ENCODE peak calls at places on chromosomes 6 and 20, in five cellular contexts. One of them, this sample, is unnamed.

GRCh38 chr20:25549172-25549865 is 36.0 kb downstream of the NINL start:
- DNase-seq in AG09309: no peak
- DNase-seq in dorsolateral prefrontal cortex: no peak
- DNase-seq in ascending aorta: no peak
- DNase-seq in heart right ventricle: no peak
- DNase-seq in this sample: no peak

GRCh38 chr6:14147891-14148290 is 30.3 kb downstream of the CD83 start:
- DNase-seq in AG09309: no peak
- DNase-seq in dorsolateral prefrontal cortex: no peak
- DNase-seq in ascending aorta: no peak
- DNase-seq in heart right ventricle: no peak
- DNase-seq in this sample: no peak

GRCh38 chr20:37265152-37265551 is 3.5 kb upstream of the GHRH start:
- DNase-seq in AG09309: no peak
- DNase-seq in dorsolateral prefrontal cortex: no peak
- DNase-seq in ascending aorta: no peak
- DNase-seq in heart right ventricle: no peak
- DNase-seq in this sample: no peak

GRCh38 chr20:39849664-39850063 is 839.4 kb downstream of the MAFB start:
- DNase-seq in AG09309: peak
- DNase-seq in dorsolateral prefrontal cortex: peak
- DNase-seq in ascending aorta: peak
- DNase-seq in heart right ventricle: peak
- DNase-seq in this sample: peak

GRCh38 chr6:158536891-158537798 is 22.7 kb upstream of the TMEM181 start:
- DNase-seq in AG09309: no peak
- DNase-seq in dorsolateral prefrontal cortex: peak
- DNase-seq in ascending aorta: no peak
- DNase-seq in heart right ventricle: no peak
- DNase-seq in this sample: no peak

GRCh38 chr20:17228624-17229061 is 1.8 kb downstream of the PCSK2 start:
- DNase-seq in AG09309: no peak
- DNase-seq in dorsolateral prefrontal cortex: peak
- DNase-seq in ascending aorta: no peak
- DNase-seq in heart right ventricle: no peak
- DNase-seq in this sample: no peak

GRCh38 chr6:39849764-39850163 is 57.6 kb downstream of the DAAM2 start:
- DNase-seq in AG09309: no peak
- DNase-seq in dorsolateral prefrontal cortex: no peak
- DNase-seq in ascending aorta: no peak
- DNase-seq in heart right ventricle: no peak
- DNase-seq in this sample: no peak

GRCh38 chr20:12068146-12068545 is 150.5 kb downstream of the BTBD3 start:
- DNase-seq in AG09309: no peak
- DNase-seq in dorsolateral prefrontal cortex: no peak
- DNase-seq in ascending aorta: no peak
- DNase-seq in heart right ventricle: no peak
- DNase-seq in this sample: no peak

GRCh38 chr6:624979-625378 is 31.9 kb downstream of the HUS1B start:
- DNase-seq in AG09309: no peak
- DNase-seq in dorsolateral prefrontal cortex: no peak
- DNase-seq in ascending aorta: no peak
- DNase-seq in heart right ventricle: no peak
- DNase-seq in this sample: peak

GRCh38 chr20:6122111-6122872 is 538 bp downstream of the FERMT1 start:
- DNase-seq in AG09309: no peak
- DNase-seq in dorsolateral prefrontal cortex: no peak
- DNase-seq in ascending aorta: no peak
- DNase-seq in heart right ventricle: no peak
- DNase-seq in this sample: no peak

GRCh38 chr6:6656287-6656686 is 67.8 kb downstream of the LY86 start:
- DNase-seq in AG09309: no peak
- DNase-seq in dorsolateral prefrontal cortex: no peak
- DNase-seq in ascending aorta: no peak
- DNase-seq in heart right ventricle: peak
- DNase-seq in this sample: no peak

GRCh38 chr20:48722737-48723191 is 105.0 kb downstream of the PREX1 start:
- DNase-seq in AG09309: no peak
- DNase-seq in dorsolateral prefrontal cortex: no peak
- DNase-seq in ascending aorta: peak
- DNase-seq in heart right ventricle: no peak
- DNase-seq in this sample: no peak

GRCh38 chr20:5719861-5720401 is 30.3 kb upstream of the SHLD1 start:
- DNase-seq in AG09309: no peak
- DNase-seq in dorsolateral prefrontal cortex: no peak
- DNase-seq in ascending aorta: no peak
- DNase-seq in heart right ventricle: no peak
- DNase-seq in this sample: no peak

GRCh38 chr6:116265081-116265829 is 11.4 kb upstream of the TSPYL4 start:
- DNase-seq in AG09309: no peak
- DNase-seq in dorsolateral prefrontal cortex: no peak
- DNase-seq in ascending aorta: no peak
- DNase-seq in heart right ventricle: no peak
- DNase-seq in this sample: no peak

DNA sequence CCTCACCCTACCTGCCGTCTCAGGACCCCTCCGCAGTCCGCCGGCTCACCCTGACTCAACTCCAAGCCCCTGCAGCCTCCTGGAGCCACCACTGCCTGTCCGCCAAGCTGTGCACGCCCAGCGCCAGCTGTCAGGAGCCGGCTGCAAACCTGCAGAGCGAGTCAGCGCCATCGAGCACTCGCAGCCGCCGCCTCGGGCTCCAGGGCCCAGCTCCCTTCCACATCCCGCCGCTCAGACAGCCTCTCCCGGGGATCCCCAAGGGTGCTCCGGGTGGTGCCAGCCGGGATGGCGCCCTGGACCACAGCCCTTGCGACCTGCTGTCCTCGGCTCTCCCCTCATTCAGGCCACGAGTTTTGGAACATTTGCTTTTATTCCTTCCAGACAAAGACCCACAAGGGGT is 4.2 kb downstream of the TNNC2 start:
- DNase-seq in AG09309: no peak
- DNase-seq in dorsolateral prefrontal cortex: no peak
- DNase-seq in ascending aorta: no peak
- DNase-seq in heart right ventricle: no peak
- DNase-seq in this sample: no peak
- TF ChIP-seq CTCF in AG09309: no peak
- TF ChIP-seq CTCF in dorsolateral prefrontal cortex: no peak
- TF ChIP-seq CTCF in ascending aorta: no peak
- TF ChIP-seq CTCF in heart right ventricle: no peak
- TF ChIP-seq CTCF in this sample: no peak

GRCh38 chr6:3910264-3910663 is 61.1 kb downstream of the FAM50B start:
- DNase-seq in AG09309: no peak
- DNase-seq in dorsolateral prefrontal cortex: no peak
- DNase-seq in ascending aorta: peak
- DNase-seq in heart right ventricle: no peak
- DNase-seq in this sample: no peak

GRCh38 chr6:3911614-3912336 is 62.6 kb downstream of the FAM50B start:
- DNase-seq in AG09309: peak
- DNase-seq in dorsolateral prefrontal cortex: no peak
- DNase-seq in ascending aorta: peak
- DNase-seq in heart right ventricle: peak
- DNase-seq in this sample: peak

GRCh38 chr6:3912366-3913076 is 63.3 kb downstream of the FAM50B start:
- DNase-seq in AG09309: no peak
- DNase-seq in dorsolateral prefrontal cortex: no peak
- DNase-seq in ascending aorta: no peak
- DNase-seq in heart right ventricle: no peak
- DNase-seq in this sample: no peak

GRCh38 chr6:3908961-3909360 is 59.8 kb downstream of the FAM50B start:
- DNase-seq in AG09309: no peak
- DNase-seq in dorsolateral prefrontal cortex: no peak
- DNase-seq in ascending aorta: peak
- DNase-seq in heart right ventricle: no peak
- DNase-seq in this sample: no peak

GRCh38 chr6:3911130-3911529 is 62.0 kb downstream of the FAM50B start:
- DNase-seq in AG09309: no peak
- DNase-seq in dorsolateral prefrontal cortex: no peak
- DNase-seq in ascending aorta: peak
- DNase-seq in heart right ventricle: no peak
- DNase-seq in this sample: no peak
- H3K4me3 ChIP-seq in AG09309: no peak
- H3K4me3 ChIP-seq in dorsolateral prefrontal cortex: no peak
- H3K4me3 ChIP-seq in ascending aorta: no peak
- H3K4me3 ChIP-seq in heart right ventricle: no peak
- H3K4me3 ChIP-seq in this sample: no peak

GRCh38 chr20:62571667-62572344 is 70.5 kb upstream of the SLCO4A1 start:
- DNase-seq in AG09309: no peak
- DNase-seq in dorsolateral prefrontal cortex: no peak
- DNase-seq in ascending aorta: no peak
- DNase-seq in heart right ventricle: no peak
- DNase-seq in this sample: no peak
- TF ChIP-seq CTCF in AG09309: no peak
- TF ChIP-seq CTCF in dorsolateral prefrontal cortex: no peak
- TF ChIP-seq CTCF in ascending aorta: no peak
- TF ChIP-seq CTCF in heart right ventricle: no peak
- TF ChIP-seq CTCF in this sample: peak

GRCh38 chr20:62354031-62354808 is 12.9 kb downstream of the LAMA5 start:
- DNase-seq in AG09309: no peak
- DNase-seq in dorsolateral prefrontal cortex: no peak
- DNase-seq in ascending aorta: no peak
- DNase-seq in heart right ventricle: no peak
- DNase-seq in this sample: no peak

GRCh38 chr20:62351469-62352401 is 15.4 kb downstream of the LAMA5 start:
- DNase-seq in AG09309: no peak
- DNase-seq in dorsolateral prefrontal cortex: no peak
- DNase-seq in ascending aorta: no peak
- DNase-seq in heart right ventricle: no peak
- DNase-seq in this sample: no peak

GRCh38 chr20:62354811-62355341 is 12.2 kb downstream of the LAMA5 start:
- DNase-seq in AG09309: no peak
- DNase-seq in dorsolateral prefrontal cortex: no peak
- DNase-seq in ascending aorta: no peak
- DNase-seq in heart right ventricle: no peak
- DNase-seq in this sample: no peak

GRCh38 chr20:62352402-62353288 is 14.5 kb downstream of the LAMA5 start:
- DNase-seq in AG09309: no peak
- DNase-seq in dorsolateral prefrontal cortex: peak
- DNase-seq in ascending aorta: peak
- DNase-seq in heart right ventricle: peak
- DNase-seq in this sample: no peak

GRCh38 chr20:62353289-62354030 is 13.7 kb downstream of the LAMA5 start:
- DNase-seq in AG09309: no peak
- DNase-seq in dorsolateral prefrontal cortex: no peak
- DNase-seq in ascending aorta: no peak
- DNase-seq in heart right ventricle: no peak
- DNase-seq in this sample: no peak
- H3K4me3 ChIP-seq in AG09309: no peak
- H3K4me3 ChIP-seq in dorsolateral prefrontal cortex: no peak
- H3K4me3 ChIP-seq in ascending aorta: peak
- H3K4me3 ChIP-seq in heart right ventricle: no peak
- H3K4me3 ChIP-seq in this sample: no peak

This sample was measured in HFF-Myc.